ENCODE peak calls at places on chromosomes 6 and 20, in four cellular contexts. W is psoas muscle; Q is NCI-H524; H is stimulated activated CD4-positive, alpha-beta T cell treated with anti-CD3 and anti-CD28 coated beads, Interleukin-12 subunit alpha, Interleukin-12 subunit beta, amount 100 ng/mL, for 4 hours. S is an unnamed sample.

GRCh38 chr6:104459543-104459942 is 400.2 kb downstream of the HACE1 start:
- DNase-seq in W (no peak), Q (no peak), H (no peak), S (no peak)

GRCh38 chr6:44430322-44430721 is 42.8 kb downstream of the CDC5L start:
- DNase-seq in W (no peak), Q (no peak), H (no peak), S (no peak)

GRCh38 chr6:41373367-41373918 is 38.0 kb downstream of the NCR2 start:
- DNase-seq in W (no peak), Q (no peak), H (no peak), S (no peak)

GRCh38 chr6:50062051-50062450 is 12.3 kb upstream of the DEFB112 start:
- DNase-seq in W (no peak), Q (no peak), H (no peak), S (no peak)

GRCh38 chr20:56443654-56444540 is 24.5 kb upstream of the RTF2 start:
- DNase-seq in W (no peak), Q (no peak), H (no peak), S (no peak)

GRCh38 chr20:46618316-46619110 is 32.7 kb downstream of the SLC13A3 start:
- DNase-seq in W (no peak), Q (peak), H (no peak), S (no peak)

GRCh38 chr20:58504566-58504965 is 10.6 kb downstream of the APCDD1L start:
- DNase-seq in W (no peak), Q (no peak), H (no peak), S (no peak)

GRCh38 chr6:17281497-17282481 is 628 bp downstream of the RBM24 start:
- DNase-seq in W (no peak), Q (peak), H (peak), S (peak)

GRCh38 chr20:11982958-11983470 is 65.3 kb downstream of the BTBD3 start:
- DNase-seq in W (no peak), Q (no peak), H (no peak), S (no peak)

GRCh38 chr6:47479156-47479541 is 1.6 kb downstream of the CD2AP start:
- DNase-seq in W (no peak), Q (no peak), H (no peak), S (no peak)

GRCh38 chr6:50471041-50471440 is 242.3 kb upstream of the TFAP2D start:
- DNase-seq in W (no peak), Q (no peak), H (no peak), S (no peak)

GRCh38 chr6:169042061-169042460 is 211.6 kb downstream of the THBS2 start:
- DNase-seq in W (no peak), Q (no peak), H (no peak), S (no peak)

GRCh38 chr6:93417421-93417996 is 1.9 kb downstream of the EPHA7 start:
- DNase-seq in W (no peak), Q (peak), H (no peak), S (no peak)

GRCh38 chr20:44646641-44647274 is 4.7 kb downstream of the ADA start:
- DNase-seq in W (no peak), Q (no peak), H (no peak), S (no peak)

GRCh38 chr6:169415179-169415578 is 161.5 kb upstream of the THBS2 start:
- DNase-seq in W (no peak), Q (no peak), H (no peak), S (no peak)

GRCh38 chr6:158022749-158023596 is 41.3 kb downstream of the SYNJ2 start:
- DNase-seq in W (no peak), Q (no peak), H (no peak), S (no peak)

S was measured in progenitor cell of endocrine pancreas.